ENCODE peak calls at places on chromosomes 11 and 22, in five cellular contexts. K, R, Z, Q and Y are unnamed samples.
A peak's percentile ranks its signal among the peaks of the same experiment; 100 is the strongest.

GRCh38 chr11:796565-797299 is 1.3 kb downstream of the SLC25A22 start:
- DNase-seq in Z (no peak), R (no peak), K (no peak), Q (peak; percentile 37), Y (peak; percentile 40)

GRCh38 chr11:114133548-114134329 is 74.2 kb downstream of the ZBTB16 start:
- DNase-seq in Z (no peak), R (no peak), Q (peak; percentile 6), K (no peak), Y (no peak)

GRCh38 chr11:118048472-118049370 is 28.2 kb upstream of the TMPRSS4 start:
- DNase-seq in K (no peak), Z (no peak), Q (no peak), R (no peak), Y (no peak)

GRCh38 chr11:34614334-34615113 is 6.4 kb upstream of the EHF start:
- DNase-seq in K (no peak), Q (no peak), Z (peak; percentile 28), R (no peak), Y (no peak)

GRCh38 chr11:38138972-38139371 is 1540.9 kb upstream of the RAG2 start:
- DNase-seq in K (no peak), R (no peak), Z (no peak), Q (no peak), Y (no peak)

GRCh38 chr11:44094260-44094868 is 1.1 kb upstream of the EXT2 start:
- DNase-seq in Z (peak; percentile 84), K (peak; percentile 59), R (peak; percentile 77), Q (peak; percentile 87), Y (peak; percentile 98)

GRCh38 chr11:91686700-91687099 is 537.9 kb upstream of the FAT3 start:
- DNase-seq in Q (no peak), K (no peak), Z (no peak), R (no peak), Y (no peak)

GRCh38 chr22:30435674-30436126 is 10.1 kb downstream of the MTFP1 start:
- DNase-seq in R (no peak), Q (peak; percentile 65), K (no peak), Z (no peak), Y (no peak)

GRCh38 chr22:41697126-41697775 is 2.1 kb upstream of the MEI1 start:
- DNase-seq in R (peak; percentile 96), K (peak; percentile 87), Q (peak; percentile 95), Z (peak; percentile 90), Y (peak; percentile 82)

GRCh38 chr11:71203681-71204080 is 48.7 kb downstream of the SHANK2 start:
- DNase-seq in K (no peak), Q (no peak), R (no peak), Z (no peak), Y (no peak)

GRCh38 chr11:108596701-108597100 is 3.1 kb upstream of the EXPH5 start:
- DNase-seq in K (no peak), Z (no peak), R (no peak), Q (no peak), Y (no peak)

GRCh38 chr22:36977401-36977861 is 41.8 kb downstream of the TST start:
- DNase-seq in R (peak; percentile 65), Z (peak; percentile 52), Q (peak; percentile 86), K (peak; percentile 5), Y (peak; percentile 12)

GRCh38 chr11:11659567-11660341 is 37.9 kb upstream of the GALNT18 start:
- DNase-seq in R (no peak), Q (no peak), Z (no peak), K (no peak), Y (no peak)

GRCh38 chr11:68812526-68812925 is 29.2 kb downstream of the CPT1A start:
- DNase-seq in R (no peak), K (no peak), Z (no peak), Q (peak; percentile 80), Y (no peak)
- H3K27ac ChIP-seq in R (no peak overlapping the region), K (no peak overlapping the region), Z (no peak overlapping the region), Q (peak overlapping the region; percentile 51), Y (no peak overlapping the region)

GRCh38 chr22:33865248-33865647 is 55.0 kb downstream of the LARGE1 start:
- DNase-seq in K (no peak), R (no peak), Q (no peak), Z (peak; percentile 33), Y (no peak)
- H3K27ac ChIP-seq in K (no peak overlapping the region), R (peak overlapping the region; percentile 13), Q (peak overlapping the region; percentile 15), Z (no peak overlapping the region), Y (no peak overlapping the region)

GRCh38 chr11:65946655-65947054 is 1.4 kb downstream of the TSGA10IP start:
- DNase-seq in K (no peak), Q (no peak), R (no peak), Z (no peak), Y (no peak)

GRCh38 chr11:65945941-65946558 is 770 bp downstream of the TSGA10IP start:
- DNase-seq in Q (no peak), Z (no peak), K (no peak), R (no peak), Y (no peak)

GRCh38 chr11:65947133-65947532 is 1.9 kb downstream of the TSGA10IP start:
- DNase-seq in Q (no peak), K (no peak), R (no peak), Z (no peak), Y (no peak)

GRCh38 chr11:65945430-65945911 is at the start of gene TSGA10IP:
- DNase-seq in Q (no peak), K (no peak), Z (no peak), R (no peak), Y (no peak)

DNA sequence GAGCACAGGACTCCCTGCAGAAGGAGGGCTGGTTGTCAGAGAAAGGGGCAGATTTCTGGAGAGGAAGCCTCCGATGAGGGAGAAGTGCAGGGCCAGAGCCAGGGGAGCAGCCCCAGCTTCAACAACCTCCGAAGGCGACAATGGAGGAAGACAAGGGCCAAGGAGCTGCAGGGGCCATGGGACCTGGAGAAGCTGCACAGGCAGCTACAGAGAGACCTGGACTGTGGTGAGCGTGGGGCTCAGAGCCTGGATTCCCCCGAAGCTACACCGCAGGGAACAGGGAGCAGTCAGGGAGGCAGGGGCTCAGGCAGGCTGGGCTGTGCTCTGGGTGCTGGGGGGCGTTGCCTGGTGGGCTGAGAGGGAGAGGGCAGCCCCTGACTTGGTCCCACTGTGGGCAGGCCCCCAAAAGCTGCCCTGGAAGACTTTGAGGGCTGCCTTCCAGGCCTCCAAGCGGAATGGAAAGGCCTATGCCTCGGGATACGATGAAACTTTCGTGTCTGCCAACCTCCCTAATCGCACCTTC is 2.4 kb downstream of the TSGA10IP start:
- DNase-seq in R (no peak), Z (no peak), Q (no peak), K (no peak), Y (no peak)
- H3K27ac ChIP-seq in R (no peak overlapping the region), Z (no peak overlapping the region), Q (no peak overlapping the region), K (no peak overlapping the region), Y (no peak overlapping the region)

DNA sequence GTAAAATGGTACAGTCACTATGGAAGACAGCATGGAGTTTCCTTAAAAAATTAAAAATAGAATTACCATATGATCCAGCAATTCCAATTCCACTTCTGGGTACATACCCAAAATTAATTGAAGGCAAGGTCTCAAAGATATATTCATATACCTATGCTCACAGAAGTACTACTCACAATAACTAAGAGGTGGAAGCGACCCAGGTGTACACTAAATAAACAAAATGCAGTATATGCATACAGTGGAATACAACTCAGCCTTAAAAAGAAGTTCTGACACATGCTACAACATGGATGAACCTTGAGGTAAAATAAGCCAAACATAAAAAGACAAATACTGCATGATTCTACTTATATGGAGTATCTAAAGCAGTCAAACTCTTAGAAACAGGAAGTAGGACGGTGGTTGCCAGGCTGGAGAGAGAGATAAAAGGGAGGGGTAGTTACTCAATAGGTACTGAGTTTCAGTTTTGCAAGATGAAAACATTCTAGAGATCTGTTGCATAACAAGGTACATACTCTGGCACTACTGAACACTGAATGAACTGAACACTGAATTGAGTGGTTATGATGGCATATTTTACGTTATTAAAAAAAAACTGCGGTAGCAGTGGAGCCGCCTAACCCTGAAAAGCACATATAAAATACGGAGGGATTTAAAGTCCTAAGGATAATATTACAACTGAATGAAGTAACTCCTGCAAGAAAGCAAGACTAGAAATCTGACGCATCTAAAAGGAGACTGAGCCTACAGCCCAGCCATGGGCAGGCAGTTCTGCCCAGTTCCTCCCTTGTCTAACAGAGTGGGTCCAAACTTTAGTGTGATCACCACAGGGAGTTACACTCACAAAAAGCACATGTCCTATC is 12.8 kb downstream of the DGCR2 start:
- DNase-seq in Q (peak; percentile 52), K (no peak), R (no peak), Z (peak; percentile 74), Y (peak; percentile 73)
- H3K27ac ChIP-seq in Q (peak overlapping the region; percentile 49), K (peak overlapping the region; percentile 18), R (no peak overlapping the region), Z (no peak overlapping the region), Y (no peak overlapping the region)

GRCh38 chr11:111632798-111633197 is 30.5 kb downstream of the SIK2 start:
- DNase-seq in Q (no peak), R (no peak), K (no peak), Z (no peak), Y (no peak)
- H3K27ac ChIP-seq in Q (peak overlapping the region; percentile 44), R (no peak overlapping the region), K (peak overlapping the region; percentile 54), Z (no peak overlapping the region), Y (no peak overlapping the region)